ENCODE peak calls at places on chromosomes 16 and 17, in six cellular contexts. D, E, J, C, W and F are unnamed samples.

GRCh38 chr17:12973496-12974318 is 44.1 kb downstream of the ELAC2 start:
- DNase-seq in D (no peak), E (no peak), J (no peak), C (no peak), W (no peak), F (no peak)

GRCh38 chr17:61310611-61311010 is 89.0 kb upstream of the TBX2 start:
- DNase-seq in D (no peak), E (no peak), J (no peak), C (no peak), W (no peak), F (no peak)

GRCh38 chr17:28285965-28286364 is 33.0 kb upstream of the TMEM97 start:
- DNase-seq in D (no peak), E (no peak), J (no peak), C (no peak), W (no peak), F (no peak)

GRCh38 chr16:57530104-57530522 is 6.3 kb downstream of the CCDC102A start:
- DNase-seq in D (no peak), E (no peak), J (peak), C (peak), W (peak), F (peak)

GRCh38 chr16:70391881-70392481 is 45.3 kb downstream of the DDX19A start:
- DNase-seq in D (no peak), E (no peak), J (no peak), C (peak), W (no peak), F (no peak)

GRCh38 chr17:61144876-61145564 is 254.6 kb upstream of the TBX2 start:
- DNase-seq in D (no peak), E (no peak), J (no peak), C (no peak), W (no peak), F (no peak)

GRCh38 chr16:11253009-11253994 is 2.7 kb downstream of the SOCS1 start:
- DNase-seq in D (no peak), E (no peak), J (no peak), C (no peak), W (no peak), F (no peak)

GRCh38 chr16:65114527-65114926 is 7.3 kb downstream of the CDH11 start:
- DNase-seq in D (no peak), E (no peak), J (no peak), C (no peak), W (no peak), F (no peak)

GRCh38 chr16:74923766-74924460 is 61.0 kb downstream of the WDR59 start:
- DNase-seq in D (peak), E (no peak), J (no peak), C (no peak), W (no peak), F (no peak)

GRCh38 chr16:35485915-35486314 is 2026.5 kb downstream of the TP53TG3F start:
- DNase-seq in D (no peak), E (no peak), J (no peak), C (no peak), W (no peak), F (no peak)

GRCh38 chr16:12901204-12901596 is 198 bp upstream of the SHISA9 start:
- DNase-seq in D (peak), E (no peak), J (no peak), C (no peak), W (no peak), F (no peak)

GRCh38 chr17:59001158-59001814 is 105.4 kb downstream of the TRIM37 start:
- DNase-seq in D (peak), E (no peak), J (peak), C (peak), W (no peak), F (peak)

GRCh38 chr16:87635541-87636049 is 33.3 kb downstream of the JPH3 start:
- DNase-seq in D (peak), E (no peak), J (peak), C (peak), W (peak), F (no peak)

GRCh38 chr16:23435500-23435899 is 17.5 kb downstream of the COG7 start:
- DNase-seq in D (peak), E (no peak), J (peak), C (peak), W (peak), F (peak)

GRCh38 chr17:35314415-35315216 is 58.8 kb downstream of the SLFN11 start:
- DNase-seq in D (no peak), E (no peak), J (no peak), C (no peak), W (no peak), F (no peak)

GRCh38 chr17:78166416-78166815 is 2.0 kb upstream of the SYNGR2 start:
- DNase-seq in D (no peak), E (no peak), J (no peak), C (no peak), W (no peak), F (no peak)

GRCh38 chr17:73770115-73770848 is 126.0 kb upstream of the SDK2 start:
- DNase-seq in D (peak), E (peak), J (peak), C (peak), W (peak), F (no peak)

GRCh38 chr17:57577751-57578607 is 167.1 kb downstream of the CCDC182 start:
- DNase-seq in D (no peak), E (no peak), J (no peak), C (no peak), W (peak), F (no peak)

GRCh38 chr16:85253127-85253941 is 141.1 kb upstream of the CIBAR2 start:
- DNase-seq in D (peak), E (no peak), J (peak), C (peak), W (peak), F (no peak)

GRCh38 chr17:30238003-30238344 is 2.5 kb upstream of the SLC6A4 start:
- DNase-seq in D (no peak), E (no peak), J (no peak), C (no peak), W (no peak), F (no peak)

GRCh38 chr17:42969006-42969581 is 4.8 kb upstream of the AARSD1 start:
- DNase-seq in D (no peak), E (no peak), J (no peak), C (no peak), W (no peak), F (no peak)

GRCh38 chr17:74491645-74492044 is 25.2 kb downstream of the CD300A start:
- DNase-seq in D (no peak), E (no peak), J (no peak), C (no peak), W (no peak), F (peak)

GRCh38 chr17:51322390-51323029 is 62.2 kb downstream of the UTP18 start:
- DNase-seq in D (no peak), E (no peak), J (no peak), C (peak), W (no peak), F (no peak)

GRCh38 chr17:59769891-59770290 is 62.4 kb downstream of the VMP1 start:
- DNase-seq in D (no peak), E (no peak), J (no peak), C (no peak), W (no peak), F (no peak)

GRCh38 chr16:4633910-4634635 is 9.4 kb downstream of the MGRN1 start:
- DNase-seq in D (no peak), E (no peak), J (no peak), C (no peak), W (no peak), F (no peak)

GRCh38 chr16:66746682-66747081 is 4.7 kb downstream of the DYNC1LI2 start:
- DNase-seq in D (no peak), E (peak), J (no peak), C (no peak), W (no peak), F (peak)

GRCh38 chr16:48608452-48608851 is 1.5 kb downstream of the N4BP1 start:
- DNase-seq in D (no peak), E (no peak), J (no peak), C (peak), W (no peak), F (no peak)

GRCh38 chr16:48602357-48603014 is 7.5 kb downstream of the N4BP1 start:
- DNase-seq in D (no peak), E (no peak), J (no peak), C (no peak), W (no peak), F (no peak)

GRCh38 chr16:48605518-48606110 is 4.4 kb downstream of the N4BP1 start:
- DNase-seq in D (no peak), E (no peak), J (no peak), C (no peak), W (no peak), F (no peak)

GRCh38 chr16:48607056-48607825 is 2.7 kb downstream of the N4BP1 start:
- DNase-seq in D (no peak), E (peak), J (peak), C (peak), W (no peak), F (no peak)

DNA sequence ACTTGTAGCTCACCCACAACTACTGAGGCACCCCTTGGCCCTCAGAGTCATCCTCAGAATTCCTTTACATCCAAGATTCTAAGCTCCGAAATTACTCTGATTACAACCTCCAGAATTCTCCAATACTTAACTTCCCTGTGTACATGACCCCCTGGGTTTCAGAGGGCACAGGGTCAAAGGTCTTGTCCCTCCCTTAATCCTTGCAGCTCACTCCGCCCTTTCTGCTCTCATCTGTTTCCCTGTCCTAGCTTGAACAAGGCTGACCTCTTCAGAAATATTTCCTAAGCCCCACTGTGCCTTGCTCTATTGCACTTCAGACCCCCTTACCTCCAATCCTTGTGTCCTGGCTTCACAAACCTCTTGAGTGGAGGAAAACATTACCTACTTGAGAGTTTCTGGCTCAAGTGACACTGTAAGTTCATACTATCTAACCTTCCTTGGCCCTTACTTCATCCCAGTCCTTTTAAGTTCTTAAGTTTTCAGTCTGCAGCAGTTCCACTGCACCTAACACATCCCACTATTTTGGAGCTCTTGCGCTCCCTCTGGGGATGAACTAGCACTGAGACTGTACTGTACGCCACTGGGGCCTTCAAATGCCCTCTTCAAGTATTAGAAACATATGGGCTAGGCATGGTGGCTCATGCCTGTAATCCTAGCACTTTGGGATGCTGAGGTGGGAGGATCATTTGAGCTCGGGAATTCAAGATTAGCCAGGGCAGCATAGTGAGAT is 6.2 kb downstream of the N4BP1 start:
- DNase-seq in D (no peak), E (no peak), J (peak), C (no peak), W (no peak), F (no peak)
- TF ChIP-seq CTCF in D (no peak), E (no peak), J (no peak), C (no peak), W (no peak), F (no peak)

GRCh38 chr17:5864910-5865657 is 205.1 kb upstream of the WSCD1 start:
- DNase-seq in D (no peak), E (no peak), J (no peak), C (no peak), W (no peak), F (no peak)

GRCh38 chr17:5861849-5862248 is 208.3 kb upstream of the WSCD1 start:
- DNase-seq in D (no peak), E (no peak), J (no peak), C (peak), W (no peak), F (no peak)

GRCh38 chr17:5866978-5867377 is 203.2 kb upstream of the WSCD1 start:
- DNase-seq in D (no peak), E (no peak), J (no peak), C (no peak), W (no peak), F (no peak)

GRCh38 chr17:5861246-5861645 is 208.9 kb upstream of the WSCD1 start:
- DNase-seq in D (no peak), E (no peak), J (no peak), C (no peak), W (no peak), F (no peak)
- TF ChIP-seq CTCF in D (no peak), E (no peak), J (no peak), C (no peak), W (no peak), F (no peak)

GRCh38 chr17:79931517-79932309 is 92.5 kb upstream of the CBX4 start:
- DNase-seq in D (no peak), E (no peak), J (peak), C (peak), W (no peak), F (no peak)
- TF ChIP-seq CTCF in D (no peak), E (no peak), J (no peak), C (no peak), W (no peak), F (no peak)

GRCh38 chr16:56281256-56281805 is 90.0 kb downstream of the GNAO1 start:
- DNase-seq in D (no peak), E (no peak), J (no peak), C (peak), W (no peak), F (no peak)
- TF ChIP-seq CTCF in D (no peak), E (peak), J (no peak), C (peak), W (no peak), F (no peak)

DNA sequence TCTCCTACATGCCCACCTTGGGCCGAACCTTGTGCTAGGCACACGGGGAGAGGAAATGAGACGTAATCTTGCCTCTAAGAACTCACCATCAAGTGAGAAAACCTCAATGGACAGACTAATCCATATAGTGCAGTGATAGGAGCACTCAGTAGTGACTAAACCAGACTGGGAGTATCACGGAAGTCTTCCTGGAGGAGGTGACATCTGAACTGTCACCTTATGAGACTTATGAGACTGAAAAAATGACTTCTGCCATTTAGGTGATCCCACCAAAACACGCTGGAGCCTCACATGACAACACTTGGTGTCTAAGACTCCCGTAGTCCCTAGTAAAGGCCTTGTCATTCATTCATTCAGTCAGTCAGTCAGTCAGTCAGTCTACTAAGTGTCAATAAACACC is 27.3 kb upstream of the MRTFB start:
- DNase-seq in D (no peak), E (no peak), J (no peak), C (no peak), W (no peak), F (no peak)
- TF ChIP-seq CTCF in D (no peak), E (no peak), J (no peak), C (no peak), W (no peak), F (no peak)

GRCh38 chr16:79757163-79757562 is 156.6 kb upstream of the MAF start:
- DNase-seq in D (no peak), E (no peak), J (no peak), C (no peak), W (no peak), F (no peak)
- TF ChIP-seq CTCF in D (no peak), E (no peak), J (no peak), C (no peak), W (no peak), F (no peak)

DNA sequence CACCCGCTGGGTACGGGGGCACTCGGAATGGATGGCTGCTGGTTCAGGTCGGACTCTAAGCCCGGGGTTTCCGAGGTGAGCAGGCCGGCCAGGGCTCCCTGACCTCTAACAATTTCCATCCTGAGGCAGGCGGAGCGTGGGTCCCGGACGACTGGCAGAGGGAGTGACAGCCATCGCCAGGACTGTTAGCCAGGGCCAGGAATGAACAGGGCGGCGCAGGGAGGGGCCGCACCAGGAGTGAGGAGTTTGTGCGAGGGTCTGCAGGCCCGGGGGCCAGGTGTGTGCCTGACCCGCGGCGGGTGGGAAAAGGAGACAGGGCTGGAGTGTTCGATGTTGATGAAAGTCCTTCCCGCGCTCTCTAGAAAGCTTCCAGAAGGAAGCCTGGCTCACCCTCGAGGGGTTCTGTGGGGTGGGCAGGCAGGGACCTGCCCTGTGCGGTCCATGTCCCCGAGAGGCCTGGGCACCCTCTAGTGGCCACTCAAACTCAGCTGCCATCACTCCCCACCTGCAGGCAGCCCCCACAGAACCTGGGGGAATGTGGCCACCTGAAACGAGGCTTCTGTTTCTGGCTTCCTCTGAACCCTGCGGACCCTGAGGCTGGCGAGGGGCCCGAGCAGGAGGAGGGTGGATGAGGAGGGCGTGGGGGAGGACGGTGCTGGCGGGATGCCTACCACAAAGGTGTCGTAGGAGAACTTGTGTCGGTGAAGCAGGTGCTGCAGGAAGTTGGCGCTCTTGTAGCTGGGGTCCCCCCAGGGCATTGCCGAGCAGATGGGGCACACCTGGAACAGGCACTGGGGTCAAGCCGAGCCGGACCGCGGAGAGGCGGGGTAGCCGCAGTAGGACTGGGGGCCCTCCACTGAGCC is 8.1 kb downstream of the RNF166 start:
- DNase-seq in D (no peak), E (no peak), J (no peak), C (no peak), W (no peak), F (no peak)
- TF ChIP-seq CTCF in D (peak), E (peak), J (no peak), C (peak), W (no peak), F (peak)